ENCODE peak calls at places on chromosomes 6 and 20, in eight cellular contexts. R, B, D, L, Z, I, V and C are unnamed samples.

GRCh38 chr20:50762045-50762422 is 30.7 kb downstream of the PARD6B start:
- DNase-seq in R (no peak), B (no peak), D (peak), L (no peak), Z (no peak), I (no peak), V (no peak), C (no peak)

GRCh38 chr20:49340161-49340966 is 62.5 kb upstream of the ZNFX1 start:
- DNase-seq in R (no peak), B (no peak), D (peak), L (no peak), Z (no peak), I (no peak), V (no peak), C (no peak)

GRCh38 chr6:33962186-33962585 is 158.4 kb upstream of the MLN start:
- DNase-seq in R (no peak), B (no peak), D (peak), L (no peak), Z (no peak), I (no peak), V (no peak), C (no peak)

GRCh38 chr20:10476319-10476724 is 41.2 kb downstream of the SLX4IP start:
- DNase-seq in R (no peak), B (no peak), D (peak), L (peak), Z (no peak), I (no peak), V (no peak), C (no peak)

GRCh38 chr20:33893314-33893713 is 82.2 kb downstream of the CHMP4B start:
- DNase-seq in R (no peak), B (no peak), D (peak), L (no peak), Z (peak), I (peak), V (no peak), C (no peak)

GRCh38 chr20:64265201-64265600 is 9.7 kb downstream of the PCMTD2 start:
- DNase-seq in R (no peak), B (no peak), D (no peak), L (no peak), Z (no peak), I (no peak), V (no peak), C (no peak)

GRCh38 chr6:112117554-112117953 is 30.2 kb downstream of the FAM229B start:
- DNase-seq in R (no peak), B (peak), D (peak), L (peak), Z (peak), I (no peak), V (no peak), C (no peak)

GRCh38 chr6:4941782-4942672 is 61.8 kb downstream of the RPP40 start:
- DNase-seq in R (no peak), B (peak), D (peak), L (peak), Z (peak), I (peak), V (no peak), C (no peak)

GRCh38 chr6:90691823-90692222 is 105.0 kb upstream of the MAP3K7 start:
- DNase-seq in R (no peak), B (no peak), D (no peak), L (no peak), Z (no peak), I (no peak), V (no peak), C (no peak)

GRCh38 chr6:155014715-155015300 is 19.7 kb downstream of the TIAM2 start:
- DNase-seq in R (no peak), B (no peak), D (peak), L (no peak), Z (no peak), I (peak), V (no peak), C (no peak)

GRCh38 chr6:25017486-25017885 is 81.7 kb upstream of the RIPOR2 start:
- DNase-seq in R (no peak), B (no peak), D (no peak), L (no peak), Z (no peak), I (no peak), V (no peak), C (no peak)

GRCh38 chr6:112934433-112935327 is 587.5 kb downstream of the RFPL4B start:
- DNase-seq in R (no peak), B (no peak), D (no peak), L (no peak), Z (no peak), I (no peak), V (no peak), C (no peak)

GRCh38 chr6:80338201-80338836 is 231.8 kb downstream of the BCKDHB start:
- DNase-seq in R (no peak), B (peak), D (peak), L (peak), Z (peak), I (peak), V (peak), C (no peak)

GRCh38 chr6:37663016-37663810 is 34.5 kb downstream of the MDGA1 start:
- DNase-seq in R (no peak), B (no peak), D (peak), L (no peak), Z (no peak), I (peak), V (no peak), C (no peak)

GRCh38 chr20:62358171-62358719 is 8.9 kb downstream of the LAMA5 start:
- DNase-seq in R (no peak), B (peak), D (no peak), L (no peak), Z (peak), I (no peak), V (no peak), C (no peak)

GRCh38 chr6:35833534-35833933 is 28.4 kb downstream of the LHFPL5 start:
- DNase-seq in R (no peak), B (no peak), D (no peak), L (peak), Z (no peak), I (no peak), V (no peak), C (no peak)

GRCh38 chr6:116531675-116532570 is 13.6 kb downstream of the TRAPPC3L start:
- DNase-seq in R (peak), B (peak), D (peak), L (peak), Z (no peak), I (peak), V (peak), C (peak)

GRCh38 chr20:63183422-63184146 is 32.3 kb downstream of the YTHDF1 start:
- DNase-seq in R (peak), B (peak), D (peak), L (peak), Z (peak), I (no peak), V (peak), C (no peak)

GRCh38 chr6:112665114-112665513 is 318.0 kb downstream of the RFPL4B start:
- DNase-seq in R (no peak), B (no peak), D (peak), L (no peak), Z (no peak), I (peak), V (no peak), C (no peak)

GRCh38 chr6:96939019-96939805 is 14.7 kb downstream of the KLHL32 start:
- DNase-seq in R (peak), B (peak), D (peak), L (no peak), Z (no peak), I (no peak), V (no peak), C (no peak)

GRCh38 chr6:131199568-131200272 is 64.5 kb downstream of the AKAP7 start:
- DNase-seq in R (peak), B (no peak), D (peak), L (peak), Z (peak), I (no peak), V (peak), C (peak)

GRCh38 chr6:18186033-18186432 is 30.8 kb downstream of the KDM1B start:
- DNase-seq in R (no peak), B (no peak), D (no peak), L (no peak), Z (no peak), I (no peak), V (no peak), C (no peak)

GRCh38 chr6:98787961-98788360 is 46.4 kb upstream of the POU3F2 start:
- DNase-seq in R (no peak), B (no peak), D (no peak), L (no peak), Z (no peak), I (no peak), V (no peak), C (no peak)

GRCh38 chr6:53178837-53179432 is 30.3 kb upstream of the GCM1 start:
- DNase-seq in R (no peak), B (no peak), D (no peak), L (no peak), Z (no peak), I (no peak), V (no peak), C (no peak)

GRCh38 chr6:29792123-29793035 is 35.2 kb upstream of the HLA-G start:
- DNase-seq in R (no peak), B (no peak), D (peak), L (no peak), Z (no peak), I (no peak), V (peak), C (peak)

GRCh38 chr20:21241400-21241799 is 61.7 kb upstream of the XRN2 start:
- DNase-seq in R (no peak), B (no peak), D (no peak), L (no peak), Z (no peak), I (no peak), V (no peak), C (no peak)

GRCh38 chr6:149628865-149629544 is 19.5 kb downstream of the KATNA1 start:
- DNase-seq in R (no peak), B (no peak), D (no peak), L (no peak), Z (no peak), I (no peak), V (no peak), C (no peak)

GRCh38 chr6:44439270-44440045 is 52.0 kb downstream of the CDC5L start:
- DNase-seq in R (no peak), B (peak), D (peak), L (no peak), Z (no peak), I (peak), V (no peak), C (no peak)

GRCh38 chr6:145887969-145888368 is 73.4 kb upstream of the FBXO30 start:
- DNase-seq in R (no peak), B (no peak), D (no peak), L (peak), Z (no peak), I (no peak), V (peak), C (no peak)

GRCh38 chr6:27777614-27778355 is 134.4 kb downstream of the OR2B2 start:
- DNase-seq in R (no peak), B (no peak), D (no peak), L (no peak), Z (no peak), I (no peak), V (no peak), C (no peak)

GRCh38 chr6:89458720-89459119 is 25.8 kb downstream of the ANKRD6 start:
- DNase-seq in R (no peak), B (no peak), D (no peak), L (no peak), Z (no peak), I (no peak), V (no peak), C (no peak)

GRCh38 chr20:46785958-46786357 is 76.5 kb downstream of the SLC2A10 start:
- DNase-seq in R (no peak), B (no peak), D (no peak), L (no peak), Z (no peak), I (no peak), V (no peak), C (no peak)

GRCh38 chr6:1409774-1410465 is 20.5 kb downstream of the FOXF2 start:
- DNase-seq in R (no peak), B (no peak), D (no peak), L (no peak), Z (no peak), I (no peak), V (no peak), C (no peak)

GRCh38 chr6:91710356-91710755 is 1123.5 kb upstream of the MAP3K7 start:
- DNase-seq in R (no peak), B (no peak), D (no peak), L (no peak), Z (no peak), I (no peak), V (no peak), C (no peak)

GRCh38 chr6:154951400-154952200 is 43.5 kb upstream of the TIAM2 start:
- DNase-seq in R (no peak), B (no peak), D (no peak), L (peak), Z (no peak), I (no peak), V (peak), C (no peak)

GRCh38 chr6:149723771-149724417 is 6.0 kb upstream of the LATS1 start:
- DNase-seq in R (peak), B (peak), D (peak), L (peak), Z (no peak), I (peak), V (peak), C (peak)